ENCODE peak calls at places on chromosome 20, in nine cellular contexts. One of them, this sample, is unnamed.

GRCh38 chr20:3221398-3222226 is 12.3 kb downstream of the ITPA start:
- DNase-seq in HCT116: no peak
- DNase-seq in LoVo: peak
- DNase-seq in BE2C: no peak
- DNase-seq in SIG-M5: no peak
- DNase-seq in esophagus squamous epithelium: no peak
- DNase-seq in activated CD8-positive, alpha-beta memory T cell treated with anti-CD3 and anti-CD28 coated beads for 1 hour: no peak
- DNase-seq in mucosa of gallbladder: no peak
- DNase-seq in body of pancreas: no peak
- DNase-seq in this sample: no peak

GRCh38 chr20:8756410-8756809 is 312.5 kb upstream of the PLCB4 start:
- DNase-seq in HCT116: peak
- DNase-seq in LoVo: peak
- DNase-seq in BE2C: peak
- DNase-seq in SIG-M5: no peak
- DNase-seq in esophagus squamous epithelium: no peak
- DNase-seq in activated CD8-positive, alpha-beta memory T cell treated with anti-CD3 and anti-CD28 coated beads for 1 hour: no peak
- DNase-seq in mucosa of gallbladder: no peak
- DNase-seq in body of pancreas: peak
- DNase-seq in this sample: no peak

GRCh38 chr20:18645851-18646250 is 58.0 kb downstream of the DTD1 start:
- DNase-seq in HCT116: no peak
- DNase-seq in LoVo: no peak
- DNase-seq in BE2C: no peak
- DNase-seq in SIG-M5: no peak
- DNase-seq in esophagus squamous epithelium: no peak
- DNase-seq in activated CD8-positive, alpha-beta memory T cell treated with anti-CD3 and anti-CD28 coated beads for 1 hour: no peak
- DNase-seq in mucosa of gallbladder: no peak
- DNase-seq in body of pancreas: no peak
- DNase-seq in this sample: no peak

GRCh38 chr20:59525500-59526241 is 78.7 kb upstream of the PHACTR3 start:
- DNase-seq in HCT116: peak
- DNase-seq in LoVo: peak
- DNase-seq in BE2C: peak
- DNase-seq in SIG-M5: no peak
- DNase-seq in esophagus squamous epithelium: no peak
- DNase-seq in activated CD8-positive, alpha-beta memory T cell treated with anti-CD3 and anti-CD28 coated beads for 1 hour: no peak
- DNase-seq in mucosa of gallbladder: peak
- DNase-seq in body of pancreas: peak
- DNase-seq in this sample: peak

GRCh38 chr20:63106108-63106764 is 99.5 kb upstream of the BHLHE23 start:
- DNase-seq in HCT116: no peak
- DNase-seq in LoVo: peak
- DNase-seq in BE2C: peak
- DNase-seq in SIG-M5: no peak
- DNase-seq in esophagus squamous epithelium: no peak
- DNase-seq in activated CD8-positive, alpha-beta memory T cell treated with anti-CD3 and anti-CD28 coated beads for 1 hour: no peak
- DNase-seq in mucosa of gallbladder: peak
- DNase-seq in body of pancreas: peak
- DNase-seq in this sample: no peak

GRCh38 chr20:48463916-48464315 is 363.9 kb downstream of the PREX1 start:
- DNase-seq in HCT116: no peak
- DNase-seq in LoVo: no peak
- DNase-seq in BE2C: no peak
- DNase-seq in SIG-M5: no peak
- DNase-seq in esophagus squamous epithelium: no peak
- DNase-seq in activated CD8-positive, alpha-beta memory T cell treated with anti-CD3 and anti-CD28 coated beads for 1 hour: no peak
- DNase-seq in mucosa of gallbladder: no peak
- DNase-seq in body of pancreas: no peak
- DNase-seq in this sample: no peak

GRCh38 chr20:40414843-40415615 is 274.0 kb downstream of the MAFB start:
- DNase-seq in HCT116: no peak
- DNase-seq in LoVo: peak
- DNase-seq in BE2C: no peak
- DNase-seq in SIG-M5: no peak
- DNase-seq in esophagus squamous epithelium: no peak
- DNase-seq in activated CD8-positive, alpha-beta memory T cell treated with anti-CD3 and anti-CD28 coated beads for 1 hour: no peak
- DNase-seq in mucosa of gallbladder: peak
- DNase-seq in body of pancreas: no peak
- DNase-seq in this sample: no peak

GRCh38 chr20:2986466-2986865 is 57.0 kb upstream of the GNRH2 start:
- DNase-seq in HCT116: no peak
- DNase-seq in LoVo: no peak
- DNase-seq in BE2C: no peak
- DNase-seq in SIG-M5: peak
- DNase-seq in esophagus squamous epithelium: no peak
- DNase-seq in activated CD8-positive, alpha-beta memory T cell treated with anti-CD3 and anti-CD28 coated beads for 1 hour: no peak
- DNase-seq in mucosa of gallbladder: no peak
- DNase-seq in body of pancreas: no peak
- DNase-seq in this sample: peak

GRCh38 chr20:44222969-44223368 is 12.4 kb upstream of the OSER1 start:
- DNase-seq in HCT116: peak
- DNase-seq in LoVo: no peak
- DNase-seq in BE2C: no peak
- DNase-seq in SIG-M5: no peak
- DNase-seq in esophagus squamous epithelium: no peak
- DNase-seq in activated CD8-positive, alpha-beta memory T cell treated with anti-CD3 and anti-CD28 coated beads for 1 hour: no peak
- DNase-seq in mucosa of gallbladder: no peak
- DNase-seq in body of pancreas: no peak
- DNase-seq in this sample: no peak

GRCh38 chr20:33908351-33908750 is 85.4 kb upstream of the RALY start:
- DNase-seq in HCT116: no peak
- DNase-seq in LoVo: no peak
- DNase-seq in BE2C: peak
- DNase-seq in SIG-M5: no peak
- DNase-seq in esophagus squamous epithelium: no peak
- DNase-seq in activated CD8-positive, alpha-beta memory T cell treated with anti-CD3 and anti-CD28 coated beads for 1 hour: no peak
- DNase-seq in mucosa of gallbladder: no peak
- DNase-seq in body of pancreas: no peak
- DNase-seq in this sample: no peak

GRCh38 chr20:46690219-46691111 is 1.2 kb upstream of the TP53RK start:
- DNase-seq in HCT116: no peak
- DNase-seq in LoVo: no peak
- DNase-seq in BE2C: no peak
- DNase-seq in SIG-M5: no peak
- DNase-seq in esophagus squamous epithelium: no peak
- DNase-seq in activated CD8-positive, alpha-beta memory T cell treated with anti-CD3 and anti-CD28 coated beads for 1 hour: no peak
- DNase-seq in mucosa of gallbladder: no peak
- DNase-seq in body of pancreas: no peak
- DNase-seq in this sample: no peak

GRCh38 chr20:50192364-50193168 is 1.9 kb downstream of the CEBPB start:
- DNase-seq in HCT116: peak
- DNase-seq in LoVo: peak
- DNase-seq in BE2C: peak
- DNase-seq in SIG-M5: peak
- DNase-seq in esophagus squamous epithelium: no peak
- DNase-seq in activated CD8-positive, alpha-beta memory T cell treated with anti-CD3 and anti-CD28 coated beads for 1 hour: peak
- DNase-seq in mucosa of gallbladder: peak
- DNase-seq in body of pancreas: peak
- DNase-seq in this sample: peak

GRCh38 chr20:51697119-51697826 is 70.9 kb downstream of the ATP9A start:
- DNase-seq in HCT116: no peak
- DNase-seq in LoVo: no peak
- DNase-seq in BE2C: no peak
- DNase-seq in SIG-M5: no peak
- DNase-seq in esophagus squamous epithelium: no peak
- DNase-seq in activated CD8-positive, alpha-beta memory T cell treated with anti-CD3 and anti-CD28 coated beads for 1 hour: no peak
- DNase-seq in mucosa of gallbladder: no peak
- DNase-seq in body of pancreas: no peak
- DNase-seq in this sample: no peak

GRCh38 chr20:56929606-56930005 is 300.5 kb downstream of the TFAP2C start:
- DNase-seq in HCT116: no peak
- DNase-seq in LoVo: no peak
- DNase-seq in BE2C: no peak
- DNase-seq in SIG-M5: no peak
- DNase-seq in esophagus squamous epithelium: no peak
- DNase-seq in activated CD8-positive, alpha-beta memory T cell treated with anti-CD3 and anti-CD28 coated beads for 1 hour: no peak
- DNase-seq in mucosa of gallbladder: no peak
- DNase-seq in body of pancreas: no peak
- DNase-seq in this sample: no peak

GRCh38 chr20:46814366-46815232 is 80.0 kb upstream of the EYA2 start:
- DNase-seq in HCT116: peak
- DNase-seq in LoVo: peak
- DNase-seq in BE2C: no peak
- DNase-seq in SIG-M5: no peak
- DNase-seq in esophagus squamous epithelium: no peak
- DNase-seq in activated CD8-positive, alpha-beta memory T cell treated with anti-CD3 and anti-CD28 coated beads for 1 hour: no peak
- DNase-seq in mucosa of gallbladder: no peak
- DNase-seq in body of pancreas: no peak
- DNase-seq in this sample: no peak

GRCh38 chr20:63433756-63434531 is 38.5 kb downstream of the KCNQ2 start:
- DNase-seq in HCT116: no peak
- DNase-seq in LoVo: no peak
- DNase-seq in BE2C: no peak
- DNase-seq in SIG-M5: no peak
- DNase-seq in esophagus squamous epithelium: no peak
- DNase-seq in activated CD8-positive, alpha-beta memory T cell treated with anti-CD3 and anti-CD28 coated beads for 1 hour: no peak
- DNase-seq in mucosa of gallbladder: no peak
- DNase-seq in body of pancreas: no peak
- DNase-seq in this sample: no peak

GRCh38 chr20:50491168-50491567 is 19.0 kb upstream of the PTPN1 start:
- DNase-seq in HCT116: no peak
- DNase-seq in LoVo: no peak
- DNase-seq in BE2C: no peak
- DNase-seq in SIG-M5: no peak
- DNase-seq in esophagus squamous epithelium: no peak
- DNase-seq in activated CD8-positive, alpha-beta memory T cell treated with anti-CD3 and anti-CD28 coated beads for 1 hour: no peak
- DNase-seq in mucosa of gallbladder: no peak
- DNase-seq in body of pancreas: no peak
- DNase-seq in this sample: no peak

GRCh38 chr20:50251992-50252491 is 61.4 kb downstream of the CEBPB start:
- DNase-seq in HCT116: no peak
- DNase-seq in LoVo: no peak
- DNase-seq in BE2C: no peak
- DNase-seq in SIG-M5: no peak
- DNase-seq in esophagus squamous epithelium: no peak
- DNase-seq in activated CD8-positive, alpha-beta memory T cell treated with anti-CD3 and anti-CD28 coated beads for 1 hour: no peak
- DNase-seq in mucosa of gallbladder: no peak
- DNase-seq in body of pancreas: no peak
- DNase-seq in this sample: no peak